ENCODE peak calls at places on chromosome 16, in seven cellular contexts. I, U, E, K, Y, A and O are unnamed samples.

GRCh38 chr16:14302031-14302398 is 230.9 kb downstream of the MRTFB start:
- DNase-seq in I (peak; percentile 56), U (peak; percentile 65), E (peak; percentile 72), K (peak; percentile 79), Y (no peak), A (peak; percentile 59), O (peak; percentile 74)

GRCh38 chr16:31221357-31222160 is 4.6 kb upstream of the PYDC1 start:
- DNase-seq in I (no peak), U (no peak), E (no peak), K (no peak), Y (no peak), A (no peak), O (no peak)

GRCh38 chr16:58727028-58727781 is 6.9 kb downstream of the GOT2 start:
- DNase-seq in I (no peak), U (no peak), E (no peak), K (no peak), Y (no peak), A (no peak), O (no peak)

GRCh38 chr16:593406-593805 is 3.5 kb downstream of the RAB40C start:
- DNase-seq in I (no peak), U (no peak), E (peak; percentile 77), K (no peak), Y (no peak), A (peak; percentile 73), O (no peak)

GRCh38 chr16:12141073-12141472 is 164.5 kb downstream of the SNX29 start:
- DNase-seq in I (no peak), U (no peak), E (no peak), K (no peak), Y (no peak), A (no peak), O (no peak)

GRCh38 chr16:1180772-1181714 is 28.1 kb downstream of the CACNA1H start:
- DNase-seq in I (no peak), U (peak; percentile 67), E (no peak), K (no peak), Y (no peak), A (no peak), O (peak; percentile 77)

GRCh38 chr16:28543072-28543471 is 4.3 kb upstream of the NUPR1 start:
- DNase-seq in I (no peak), U (no peak), E (peak; percentile 68), K (no peak), Y (peak; percentile 78), A (peak; percentile 82), O (no peak)

GRCh38 chr16:31362476-31363405 is 7.8 kb downstream of the ITGAX start:
- DNase-seq in I (no peak), U (no peak), E (peak; percentile 26), K (no peak), Y (peak; percentile 65), A (no peak), O (no peak)

GRCh38 chr16:87160218-87160617 is 157.0 kb downstream of the C16orf95 start:
- DNase-seq in I (no peak), U (no peak), E (no peak), K (no peak), Y (peak; percentile 76), A (no peak), O (no peak)

GRCh38 chr16:71426069-71426879 is 15.6 kb downstream of the TLE7 start:
- DNase-seq in I (peak; percentile 97), U (no peak), E (no peak), K (no peak), Y (peak; percentile 61), A (peak; percentile 23), O (peak; percentile 80)

GRCh38 chr16:53036066-53036465 is 16.6 kb downstream of the CHD9NB start:
- DNase-seq in I (no peak), U (no peak), E (no peak), K (no peak), Y (no peak), A (no peak), O (no peak)

GRCh38 chr16:57409870-57410585 is 5.5 kb downstream of the CCL17 start:
- DNase-seq in I (no peak), U (no peak), E (no peak), K (no peak), Y (no peak), A (no peak), O (no peak)

GRCh38 chr16:56800355-56800754 is 64.7 kb upstream of the SLC12A3 start:
- DNase-seq in I (no peak), U (no peak), E (no peak), K (no peak), Y (no peak), A (no peak), O (no peak)

GRCh38 chr16:2968368-2968737 is 795 bp upstream of the PAQR4 start:
- DNase-seq in I (no peak), U (no peak), E (no peak), K (no peak), Y (no peak), A (peak; percentile 42), O (no peak)

GRCh38 chr16:12833939-12834338 is 30.3 kb upstream of the CPPED1 start:
- DNase-seq in I (peak; percentile 54), U (no peak), E (no peak), K (no peak), Y (no peak), A (no peak), O (no peak)

GRCh38 chr16:12344577-12345343 is 368.2 kb downstream of the SNX29 start:
- DNase-seq in I (no peak), U (no peak), E (no peak), K (no peak), Y (no peak), A (no peak), O (no peak)

GRCh38 chr16:22631264-22631663 is 120.6 kb downstream of the NPIPB5 start:
- DNase-seq in I (no peak), U (no peak), E (no peak), K (no peak), Y (no peak), A (no peak), O (no peak)

GRCh38 chr16:20952144-20952797 is 51.7 kb downstream of the LYRM1 start:
- DNase-seq in I (no peak), U (no peak), E (no peak), K (no peak), Y (no peak), A (no peak), O (no peak)

GRCh38 chr16:29848420-29849297 is 14.4 kb downstream of the CDIPT start:
- DNase-seq in I (peak; percentile 81), U (peak; percentile 77), E (peak; percentile 89), K (peak; percentile 86), Y (peak; percentile 96), A (peak; percentile 88), O (peak; percentile 88)

GRCh38 chr16:14602443-14602963 is 27.6 kb downstream of the PARN start:
- DNase-seq in I (no peak), U (no peak), E (no peak), K (no peak), Y (no peak), A (no peak), O (no peak)

GRCh38 chr16:27789595-27790241 is 239.8 kb downstream of the KATNIP start:
- DNase-seq in I (no peak), U (no peak), E (no peak), K (no peak), Y (no peak), A (no peak), O (no peak)

GRCh38 chr16:73183678-73184092 is 135.8 kb upstream of the ZFHX3 start:
- DNase-seq in I (no peak), U (no peak), E (no peak), K (peak; percentile 75), Y (no peak), A (no peak), O (peak; percentile 66)

DNA sequence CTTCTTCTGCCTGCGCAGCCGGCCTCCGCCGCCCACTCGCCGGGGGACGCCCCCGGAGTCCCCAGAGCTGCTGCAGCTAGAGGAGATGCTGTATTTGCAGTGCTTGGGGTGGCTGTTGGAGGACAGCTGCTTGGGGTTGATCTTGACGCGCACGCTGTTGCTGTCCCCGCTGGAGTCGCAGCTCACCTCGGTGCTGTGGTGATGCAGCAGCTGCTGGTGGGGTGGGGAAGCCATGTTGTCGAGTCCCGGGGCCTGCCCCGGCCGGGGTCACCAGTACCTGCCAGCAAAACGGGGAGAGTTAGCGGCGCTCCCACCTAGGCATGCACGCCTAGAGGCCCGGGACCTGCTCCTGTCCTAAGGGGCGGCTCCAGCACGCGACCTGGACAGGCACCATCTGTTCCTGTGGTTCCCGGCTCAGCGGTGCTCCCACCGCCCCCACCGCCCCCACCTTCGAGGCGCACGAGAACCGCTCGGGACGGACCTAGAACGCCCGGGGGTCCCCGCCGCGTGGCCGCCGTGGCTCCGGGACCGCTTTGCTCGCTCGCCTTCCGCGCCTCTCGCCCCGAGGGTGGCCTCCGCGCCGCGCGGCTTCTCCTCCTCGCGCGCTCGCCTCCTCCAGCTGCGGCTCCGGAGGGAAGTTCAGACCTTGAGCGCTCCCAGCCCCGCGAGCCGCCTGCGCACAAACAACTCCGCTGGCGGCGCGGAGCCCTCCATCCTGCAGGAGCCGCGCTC is 867 bp downstream of the ADCY9 start:
- DNase-seq in I (peak; percentile 71), U (peak; percentile 61), E (peak; percentile 71), K (peak; percentile 77), Y (peak; percentile 89), A (peak; percentile 51), O (peak; percentile 75)
- TF ChIP-seq POLR2A in I (no peak), U (no peak), E (no peak), K (no peak), Y (no peak), A (no peak), O (no peak)

DNA sequence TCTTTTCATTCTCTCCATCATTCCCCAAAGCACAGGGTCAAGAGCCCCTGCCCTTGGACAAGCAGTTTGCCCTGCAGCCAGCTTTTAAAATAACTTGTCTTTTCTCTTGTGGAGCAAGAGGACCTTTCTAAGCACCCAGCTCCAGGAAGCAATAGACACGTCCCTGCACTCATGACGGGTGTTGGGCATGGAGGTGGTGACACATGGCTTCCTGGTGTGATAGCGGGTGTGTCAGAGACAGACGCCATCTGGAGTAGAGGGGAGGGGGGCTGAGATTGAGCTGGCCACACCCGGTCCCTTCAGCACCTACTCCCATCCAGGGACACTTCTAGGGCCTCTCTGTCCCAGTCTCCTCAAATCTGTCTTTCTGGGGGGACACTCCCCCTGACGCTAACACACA is 216.4 kb upstream of the IRX3 start:
- DNase-seq in I (no peak), U (peak; percentile 73), E (no peak), K (no peak), Y (no peak), A (peak; percentile 36), O (no peak)
- H3K4me3 ChIP-seq in I (no peak overlapping the region), U (no peak overlapping the region), E (no peak overlapping the region), K (no peak overlapping the region), Y (no peak overlapping the region), A (no peak overlapping the region), O (no peak overlapping the region)

GRCh38 chr16:85626191-85626951 is 13.2 kb downstream of the GSE1 start:
- DNase-seq in I (no peak), U (peak; percentile 50), E (no peak), K (no peak), Y (no peak), A (no peak), O (no peak)
- H3K4me1 ChIP-seq in I (peaks cover 13% of the 10 kb centered on the region), U (peaks cover 5% of the 10 kb centered on the region), E (no peaks in the 10 kb centered on the region), K (no peaks in the 10 kb centered on the region), Y (peaks cover 69% of the 10 kb centered on the region), A (peaks cover 53% of the 10 kb centered on the region), O (peaks cover 10% of the 10 kb centered on the region)

DNA sequence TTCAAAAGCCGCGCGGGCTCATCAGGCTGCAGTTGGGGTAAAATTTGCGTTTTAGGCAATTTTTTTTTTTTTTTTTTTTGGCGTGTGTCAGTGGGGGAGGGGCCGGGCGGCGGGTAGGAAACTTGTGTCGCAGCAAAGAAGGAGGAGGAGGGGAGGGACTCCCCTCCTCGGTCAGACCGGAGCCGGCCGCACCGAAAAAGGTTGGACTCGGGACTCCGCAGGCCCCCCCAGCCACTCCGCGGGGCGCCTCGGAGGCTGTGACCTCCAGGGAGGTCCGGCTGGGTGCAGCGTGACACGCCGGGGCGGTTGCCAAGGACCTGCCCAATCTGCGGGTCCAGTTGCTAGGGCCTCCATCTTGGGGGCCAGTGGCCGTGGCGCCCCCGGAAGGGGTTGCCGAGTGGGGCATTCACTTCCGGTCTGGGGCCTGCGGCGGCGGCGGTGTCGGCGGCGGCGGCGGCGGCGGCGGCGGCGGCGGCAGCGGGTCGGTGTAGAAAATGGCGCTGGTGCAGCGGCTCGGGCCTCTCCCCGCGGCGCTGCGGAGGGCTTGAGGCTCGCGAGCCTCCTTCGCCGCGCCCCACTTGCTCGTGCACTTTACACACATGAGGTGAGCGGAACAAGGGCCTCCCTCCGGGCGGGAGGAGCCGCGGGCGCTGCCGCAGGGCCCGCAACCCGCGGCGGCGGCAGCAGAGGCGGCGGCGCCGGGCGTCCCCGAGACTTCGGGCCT is at the start of gene TNRC6A:
- DNase-seq in I (peak; percentile 90), U (peak; percentile 91), E (peak; percentile 92), K (peak; percentile 96), Y (peak; percentile 96), A (peak; percentile 90), O (peak; percentile 91)
- TF ChIP-seq POLR2A in I (peak; percentile 62), U (no peak), E (peak; percentile 18), K (peak; percentile 66), Y (no peak), A (peak; percentile 77), O (peak; percentile 88)